ENCODE peak calls at places on chromosome 3, in seven cellular contexts. T, S, L, X, K, I and R are unnamed samples.

GRCh38 chr3:73868688-73869315 is 244.1 kb upstream of the PDZRN3 start:
- DNase-seq in X (peak; percentile 17), S (peak; percentile 5), L (peak; percentile 41), T (no peak), I (peak; percentile 24), K (no peak), R (no peak)

GRCh38 chr3:18898911-18899310 is 249.4 kb upstream of the KCNH8 start:
- DNase-seq in T (no peak), S (no peak), L (no peak), K (no peak), I (no peak), X (no peak), R (no peak)

GRCh38 chr3:184645304-184645703 is 66.6 kb downstream of the MAGEF1 start:
- DNase-seq in I (peak; percentile 27), T (peak; percentile 74), S (no peak), X (peak; percentile 9), K (no peak), L (peak; percentile 80), R (no peak)

GRCh38 chr3:124217542-124217941 is 225.6 kb upstream of the ROPN1 start:
- DNase-seq in K (peak; percentile 53), S (peak; percentile 64), X (no peak), L (peak; percentile 53), I (peak; percentile 26), T (peak; percentile 44), R (no peak)

GRCh38 chr3:129577925-129578742 is 28.3 kb downstream of the PLXND1 start:
- DNase-seq in I (peak; percentile 59), S (no peak), T (peak; percentile 64), X (no peak), K (no peak), L (no peak), R (no peak)

GRCh38 chr3:77460326-77460725 is 420.4 kb downstream of the ROBO2 start:
- DNase-seq in T (no peak), X (no peak), L (no peak), K (no peak), I (no peak), S (no peak), R (no peak)

GRCh38 chr3:113746955-113747718 is at the start of gene ATP6V1A:
- DNase-seq in S (peak; percentile 51), X (peak; percentile 69), K (peak; percentile 65), I (peak; percentile 82), T (peak; percentile 85), L (peak; percentile 74), R (peak; percentile 87)

GRCh38 chr3:182325213-182325941 is 467.9 kb upstream of the ATP11B start:
- DNase-seq in S (peak; percentile 11), T (no peak), L (no peak), I (no peak), K (no peak), X (no peak), R (no peak)

GRCh38 chr3:188868803-188869202 is 303.0 kb upstream of the TPRG1 start:
- DNase-seq in T (peak; percentile 43), K (no peak), X (no peak), I (no peak), S (no peak), L (no peak), R (no peak)

GRCh38 chr3:31210068-31210650 is 315.7 kb upstream of the GADL1 start:
- DNase-seq in I (no peak), X (no peak), K (no peak), S (no peak), L (no peak), T (no peak), R (no peak)

GRCh38 chr3:178669046-178669445 is 132.8 kb downstream of the KCNMB2 start:
- DNase-seq in S (no peak), T (no peak), I (no peak), K (no peak), L (no peak), X (no peak), R (no peak)

GRCh38 chr3:21417991-21418390 is 333.0 kb downstream of the ZNF385D start:
- DNase-seq in S (no peak), L (no peak), T (no peak), I (no peak), X (no peak), K (no peak), R (no peak)

GRCh38 chr3:189652042-189652441 is 20.9 kb downstream of the TP63 start:
- DNase-seq in X (no peak), K (no peak), I (no peak), T (no peak), S (peak; percentile 46), L (no peak), R (no peak)

GRCh38 chr3:186138272-186138981 is 29.5 kb upstream of the ETV5 start:
- DNase-seq in S (no peak), I (no peak), L (peak; percentile 58), X (no peak), T (peak; percentile 32), K (no peak), R (no peak)

GRCh38 chr3:125480656-125481374 is 39.2 kb downstream of the SNX4 start:
- DNase-seq in X (no peak), I (no peak), K (no peak), L (no peak), T (no peak), S (no peak), R (no peak)

GRCh38 chr3:31777092-31777491 is 204.0 kb downstream of the OSBPL10 start:
- DNase-seq in T (no peak), L (no peak), S (no peak), I (no peak), K (no peak), X (no peak), R (no peak)

GRCh38 chr3:8529197-8529637 is 27.6 kb downstream of the LMCD1 start:
- DNase-seq in K (no peak), S (peak; percentile 61), T (no peak), I (no peak), L (no peak), X (no peak), R (no peak)

GRCh38 chr3:17195192-17195611 is 310.4 kb downstream of the PLCL2 start:
- DNase-seq in S (no peak), I (peak; percentile 26), L (no peak), K (no peak), X (no peak), T (no peak), R (no peak)

GRCh38 chr3:44198265-44198956 is 43.3 kb upstream of the TOPAZ1 start:
- DNase-seq in S (peak; percentile 69), X (peak; percentile 68), I (peak; percentile 68), T (peak; percentile 64), L (peak; percentile 72), K (peak; percentile 65), R (no peak)

GRCh38 chr3:71443332-71443731 is 140.2 kb downstream of the FOXP1 start:
- DNase-seq in X (no peak), T (no peak), S (no peak), K (no peak), L (no peak), I (no peak), R (no peak)

GRCh38 chr3:71442648-71443047 is 140.9 kb downstream of the FOXP1 start:
- DNase-seq in K (no peak), I (no peak), L (no peak), T (no peak), S (no peak), X (no peak), R (no peak)

GRCh38 chr3:71441925-71442620 is 141.5 kb downstream of the FOXP1 start:
- DNase-seq in T (no peak), I (no peak), L (no peak), X (no peak), K (no peak), S (no peak), R (no peak)

GRCh38 chr3:71438904-71439303 is 144.6 kb downstream of the FOXP1 start:
- DNase-seq in L (no peak), T (no peak), I (no peak), X (no peak), K (no peak), S (no peak), R (no peak)

DNA sequence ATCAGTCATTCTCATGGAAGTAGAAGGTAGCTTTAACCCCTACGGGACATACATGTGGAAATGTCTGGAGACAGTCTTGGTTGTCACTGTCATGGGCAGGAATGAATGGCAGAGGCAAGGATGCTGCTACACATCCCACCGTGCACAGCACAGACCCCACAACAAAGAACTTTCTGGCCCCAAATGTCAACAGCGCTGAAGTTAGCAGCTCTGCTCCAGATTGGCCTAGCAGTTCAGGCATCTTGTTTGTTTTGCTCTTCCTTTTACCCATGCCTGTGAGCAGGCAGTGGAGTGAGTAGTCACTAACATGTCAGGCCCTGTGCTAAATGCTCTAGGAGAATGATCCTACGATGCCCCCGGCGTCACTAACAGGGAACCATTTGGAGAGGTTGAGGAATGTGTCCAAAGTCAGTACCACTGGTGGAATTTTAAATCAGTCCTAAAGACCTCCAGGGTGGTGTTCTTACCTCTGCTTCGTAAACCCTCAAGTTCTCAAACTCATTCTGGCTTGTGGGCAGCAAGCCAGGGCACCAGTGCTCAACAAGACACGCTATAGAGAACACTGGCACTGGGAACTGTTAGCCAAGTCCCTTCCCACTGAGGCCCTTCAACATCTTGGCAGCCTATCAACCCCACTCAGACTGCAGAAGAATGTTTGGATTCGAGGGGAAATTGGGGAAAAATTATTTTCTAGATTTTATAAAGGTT is 142.2 kb downstream of the FOXP1 start:
- DNase-seq in X (no peak), L (no peak), K (no peak), I (no peak), T (peak; percentile 67), S (no peak), R (peak; percentile 75)
- TF ChIP-seq POLR2AphosphoS5 in X (no peak), L (no peak), K (no peak), I (no peak), T (no peak), S (no peak), R (no peak)

DNA sequence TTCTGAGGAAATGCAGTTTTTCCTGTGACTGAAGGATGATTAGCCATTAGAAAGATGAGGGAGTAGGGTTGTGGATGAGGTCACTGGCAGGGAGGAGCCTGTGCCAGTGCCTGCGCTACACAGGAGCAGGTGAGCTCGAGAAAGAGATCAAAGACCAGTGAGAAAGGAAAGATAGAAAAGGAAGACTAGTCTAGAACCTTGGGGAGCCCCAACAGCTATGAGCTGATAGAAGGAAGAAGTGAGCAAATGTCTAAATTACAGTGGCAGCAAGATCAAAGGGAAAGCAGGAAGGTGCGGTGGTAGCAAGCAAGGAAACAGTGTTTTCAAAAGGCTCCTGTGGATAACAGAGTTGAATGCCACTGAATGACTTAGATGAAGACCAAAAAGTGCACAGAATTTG is 39.6 kb downstream of the LNP1 start:
- DNase-seq in K (no peak), S (no peak), X (no peak), I (no peak), T (no peak), L (no peak), R (no peak)
- H3K9me3 ChIP-seq in K (no peaks in the 10 kb centered on the region), S (no peaks in the 10 kb centered on the region), X (no peaks in the 10 kb centered on the region), I (no peaks in the 10 kb centered on the region), T (no peaks in the 10 kb centered on the region), L (no peaks in the 10 kb centered on the region), R (no peaks in the 10 kb centered on the region)

GRCh38 chr3:153783106-153783505 is 338.1 kb upstream of the ARHGEF26 start:
- DNase-seq in S (no peak), X (no peak), L (no peak), T (no peak), K (no peak), I (no peak), R (peak; percentile 59)
- TF ChIP-seq POLR2AphosphoS5 in S (no peak), X (no peak), L (no peak), T (no peak), K (no peak), I (no peak), R (peak; percentile 37)

DNA sequence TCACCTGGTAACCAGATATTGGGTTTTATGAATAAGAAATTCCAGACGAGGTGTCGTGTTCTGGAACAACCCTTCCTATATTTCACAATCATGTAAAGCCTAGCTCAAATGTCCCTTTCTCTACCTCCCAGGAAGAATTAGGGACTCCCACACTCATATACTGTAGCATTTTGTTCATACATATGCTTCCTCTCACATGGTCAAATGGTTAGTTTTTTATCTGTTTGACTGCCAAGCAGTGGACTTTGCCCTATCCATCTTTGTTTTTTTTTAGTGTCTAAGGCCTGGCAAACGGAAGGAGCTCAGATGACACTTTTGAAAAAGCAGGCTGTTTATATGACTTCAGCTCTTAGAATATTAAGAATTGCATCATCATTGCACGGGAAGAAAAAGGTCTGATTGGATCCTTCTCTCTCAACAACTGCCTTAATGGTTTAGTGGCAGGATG is 326.7 kb upstream of the TBL1XR1 start:
- DNase-seq in X (no peak), S (no peak), T (no peak), I (no peak), L (no peak), K (no peak), R (no peak)
- H3K9me3 ChIP-seq in X (no peaks in the 10 kb centered on the region), S (no peaks in the 10 kb centered on the region), T (no peaks in the 10 kb centered on the region), I (no peaks in the 10 kb centered on the region), L (no peaks in the 10 kb centered on the region), K (no peaks in the 10 kb centered on the region), R (no peaks in the 10 kb centered on the region)